ENCODE peak calls at places on chromosomes 16 and 17, in seven cellular contexts. One of them, this sample, is unnamed.
A peak's percentile ranks its signal among the peaks of the same experiment; 100 is the strongest.

GRCh38 chr16:27720731-27721547 is 171.0 kb downstream of the KATNIP start:
- DNase-seq in astrocyte of the cerebellum: no peak
- DNase-seq in fibroblast of pulmonary artery: no peak
- DNase-seq in neural crest cell: no peak
- DNase-seq in choroid plexus epithelial cell: peak; percentile 13
- DNase-seq in left ventricle myocardium inferior: peak; percentile 44
- DNase-seq in cardiac muscle cell: no peak
- DNase-seq in this sample: no peak

GRCh38 chr17:76270127-76270592 is 5.0 kb downstream of the UBALD2 start:
- DNase-seq in astrocyte of the cerebellum: no peak
- DNase-seq in fibroblast of pulmonary artery: no peak
- DNase-seq in neural crest cell: no peak
- DNase-seq in choroid plexus epithelial cell: no peak
- DNase-seq in left ventricle myocardium inferior: no peak
- DNase-seq in cardiac muscle cell: no peak
- DNase-seq in this sample: no peak

GRCh38 chr17:68640601-68641000 is 39.4 kb upstream of the FAM20A start:
- DNase-seq in astrocyte of the cerebellum: no peak
- DNase-seq in fibroblast of pulmonary artery: peak; percentile 10
- DNase-seq in neural crest cell: no peak
- DNase-seq in choroid plexus epithelial cell: no peak
- DNase-seq in left ventricle myocardium inferior: no peak
- DNase-seq in cardiac muscle cell: no peak
- DNase-seq in this sample: no peak

GRCh38 chr16:47110939-47111338 is 32.8 kb downstream of the NETO2 start:
- DNase-seq in astrocyte of the cerebellum: no peak
- DNase-seq in fibroblast of pulmonary artery: peak; percentile 8
- DNase-seq in neural crest cell: no peak
- DNase-seq in choroid plexus epithelial cell: no peak
- DNase-seq in left ventricle myocardium inferior: no peak
- DNase-seq in cardiac muscle cell: no peak
- DNase-seq in this sample: no peak

GRCh38 chr17:16123531-16123930 is 91.8 kb downstream of the NCOR1 start:
- DNase-seq in astrocyte of the cerebellum: no peak
- DNase-seq in fibroblast of pulmonary artery: no peak
- DNase-seq in neural crest cell: no peak
- DNase-seq in choroid plexus epithelial cell: no peak
- DNase-seq in left ventricle myocardium inferior: no peak
- DNase-seq in cardiac muscle cell: no peak
- DNase-seq in this sample: no peak

GRCh38 chr16:15900901-15901465 is 12.6 kb upstream of the CEP20 start:
- DNase-seq in astrocyte of the cerebellum: no peak
- DNase-seq in fibroblast of pulmonary artery: no peak
- DNase-seq in neural crest cell: no peak
- DNase-seq in choroid plexus epithelial cell: no peak
- DNase-seq in left ventricle myocardium inferior: no peak
- DNase-seq in cardiac muscle cell: no peak
- DNase-seq in this sample: no peak

GRCh38 chr17:60699090-60699489 is 21.4 kb downstream of the BCAS3 start:
- DNase-seq in astrocyte of the cerebellum: no peak
- DNase-seq in fibroblast of pulmonary artery: no peak
- DNase-seq in neural crest cell: no peak
- DNase-seq in choroid plexus epithelial cell: no peak
- DNase-seq in left ventricle myocardium inferior: no peak
- DNase-seq in cardiac muscle cell: no peak
- DNase-seq in this sample: no peak

GRCh38 chr17:56347646-56348045 is 194.4 kb downstream of the ANKFN1 start:
- DNase-seq in astrocyte of the cerebellum: no peak
- DNase-seq in fibroblast of pulmonary artery: no peak
- DNase-seq in neural crest cell: no peak
- DNase-seq in choroid plexus epithelial cell: no peak
- DNase-seq in left ventricle myocardium inferior: no peak
- DNase-seq in cardiac muscle cell: no peak
- DNase-seq in this sample: no peak

GRCh38 chr16:47136101-47136820 is 7.5 kb downstream of the NETO2 start:
- DNase-seq in astrocyte of the cerebellum: peak; percentile 42
- DNase-seq in fibroblast of pulmonary artery: peak; percentile 76
- DNase-seq in neural crest cell: no peak
- DNase-seq in choroid plexus epithelial cell: peak; percentile 43
- DNase-seq in left ventricle myocardium inferior: no peak
- DNase-seq in cardiac muscle cell: no peak
- DNase-seq in this sample: no peak

GRCh38 chr17:66711936-66712335 is 123.0 kb upstream of the CACNG5 start:
- DNase-seq in astrocyte of the cerebellum: no peak
- DNase-seq in fibroblast of pulmonary artery: no peak
- DNase-seq in neural crest cell: no peak
- DNase-seq in choroid plexus epithelial cell: peak; percentile 68
- DNase-seq in left ventricle myocardium inferior: no peak
- DNase-seq in cardiac muscle cell: peak; percentile 10
- DNase-seq in this sample: no peak

GRCh38 chr17:66963521-66964082 is 905 bp upstream of the CACNG4 start:
- DNase-seq in astrocyte of the cerebellum: no peak
- DNase-seq in fibroblast of pulmonary artery: no peak
- DNase-seq in neural crest cell: no peak
- DNase-seq in choroid plexus epithelial cell: no peak
- DNase-seq in left ventricle myocardium inferior: no peak
- DNase-seq in cardiac muscle cell: no peak
- DNase-seq in this sample: no peak

GRCh38 chr17:79340771-79341528 is 266.3 kb downstream of the ENGASE start:
- DNase-seq in astrocyte of the cerebellum: no peak
- DNase-seq in fibroblast of pulmonary artery: no peak
- DNase-seq in neural crest cell: no peak
- DNase-seq in choroid plexus epithelial cell: no peak
- DNase-seq in left ventricle myocardium inferior: no peak
- DNase-seq in cardiac muscle cell: no peak
- DNase-seq in this sample: peak; percentile 4

GRCh38 chr16:50671644-50672260 is 9.4 kb downstream of the SNX20 start:
- DNase-seq in astrocyte of the cerebellum: no peak
- DNase-seq in fibroblast of pulmonary artery: peak; percentile 37
- DNase-seq in neural crest cell: peak; percentile 49
- DNase-seq in choroid plexus epithelial cell: peak; percentile 49
- DNase-seq in left ventricle myocardium inferior: no peak
- DNase-seq in cardiac muscle cell: no peak
- DNase-seq in this sample: peak; percentile 14

GRCh38 chr17:37031493-37032083 is 82.8 kb downstream of the AATF start:
- DNase-seq in astrocyte of the cerebellum: no peak
- DNase-seq in fibroblast of pulmonary artery: no peak
- DNase-seq in neural crest cell: no peak
- DNase-seq in choroid plexus epithelial cell: no peak
- DNase-seq in left ventricle myocardium inferior: no peak
- DNase-seq in cardiac muscle cell: no peak
- DNase-seq in this sample: no peak

GRCh38 chr17:80285237-80285920 is 24.7 kb downstream of the RNF213 start:
- DNase-seq in astrocyte of the cerebellum: no peak
- DNase-seq in fibroblast of pulmonary artery: no peak
- DNase-seq in neural crest cell: no peak
- DNase-seq in choroid plexus epithelial cell: no peak
- DNase-seq in left ventricle myocardium inferior: no peak
- DNase-seq in cardiac muscle cell: no peak
- DNase-seq in this sample: no peak

GRCh38 chr16:48365601-48366164 is 19.5 kb downstream of the SIAH1 start:
- DNase-seq in astrocyte of the cerebellum: no peak
- DNase-seq in fibroblast of pulmonary artery: peak; percentile 86
- DNase-seq in neural crest cell: peak; percentile 72
- DNase-seq in choroid plexus epithelial cell: peak; percentile 87
- DNase-seq in left ventricle myocardium inferior: peak; percentile 92
- DNase-seq in cardiac muscle cell: peak; percentile 94
- DNase-seq in this sample: no peak

GRCh38 chr17:79939755-79940154 is 95.9 kb downstream of the TBC1D16 start:
- DNase-seq in astrocyte of the cerebellum: no peak
- DNase-seq in fibroblast of pulmonary artery: no peak
- DNase-seq in neural crest cell: no peak
- DNase-seq in choroid plexus epithelial cell: no peak
- DNase-seq in left ventricle myocardium inferior: no peak
- DNase-seq in cardiac muscle cell: no peak
- DNase-seq in this sample: no peak

GRCh38 chr16:74771656-74772315 is 2.8 kb downstream of the FA2H start:
- DNase-seq in astrocyte of the cerebellum: no peak
- DNase-seq in fibroblast of pulmonary artery: no peak
- DNase-seq in neural crest cell: no peak
- DNase-seq in choroid plexus epithelial cell: no peak
- DNase-seq in left ventricle myocardium inferior: no peak
- DNase-seq in cardiac muscle cell: no peak
- DNase-seq in this sample: no peak

GRCh38 chr16:74775255-74775654 is 635 bp upstream of the FA2H start:
- DNase-seq in astrocyte of the cerebellum: no peak
- DNase-seq in fibroblast of pulmonary artery: no peak
- DNase-seq in neural crest cell: no peak
- DNase-seq in choroid plexus epithelial cell: no peak
- DNase-seq in left ventricle myocardium inferior: no peak
- DNase-seq in cardiac muscle cell: no peak
- DNase-seq in this sample: no peak

GRCh38 chr16:74774223-74775139 is at the start of gene FA2H:
- DNase-seq in astrocyte of the cerebellum: no peak
- DNase-seq in fibroblast of pulmonary artery: peak; percentile 23
- DNase-seq in neural crest cell: peak; percentile 70
- DNase-seq in choroid plexus epithelial cell: peak; percentile 33
- DNase-seq in left ventricle myocardium inferior: peak; percentile 49
- DNase-seq in cardiac muscle cell: peak; percentile 95
- DNase-seq in this sample: no peak

GRCh38 chr16:74770826-74771526 is 3.6 kb downstream of the FA2H start:
- DNase-seq in astrocyte of the cerebellum: no peak
- DNase-seq in fibroblast of pulmonary artery: no peak
- DNase-seq in neural crest cell: no peak
- DNase-seq in choroid plexus epithelial cell: no peak
- DNase-seq in left ventricle myocardium inferior: no peak
- DNase-seq in cardiac muscle cell: no peak
- DNase-seq in this sample: no peak

DNA sequence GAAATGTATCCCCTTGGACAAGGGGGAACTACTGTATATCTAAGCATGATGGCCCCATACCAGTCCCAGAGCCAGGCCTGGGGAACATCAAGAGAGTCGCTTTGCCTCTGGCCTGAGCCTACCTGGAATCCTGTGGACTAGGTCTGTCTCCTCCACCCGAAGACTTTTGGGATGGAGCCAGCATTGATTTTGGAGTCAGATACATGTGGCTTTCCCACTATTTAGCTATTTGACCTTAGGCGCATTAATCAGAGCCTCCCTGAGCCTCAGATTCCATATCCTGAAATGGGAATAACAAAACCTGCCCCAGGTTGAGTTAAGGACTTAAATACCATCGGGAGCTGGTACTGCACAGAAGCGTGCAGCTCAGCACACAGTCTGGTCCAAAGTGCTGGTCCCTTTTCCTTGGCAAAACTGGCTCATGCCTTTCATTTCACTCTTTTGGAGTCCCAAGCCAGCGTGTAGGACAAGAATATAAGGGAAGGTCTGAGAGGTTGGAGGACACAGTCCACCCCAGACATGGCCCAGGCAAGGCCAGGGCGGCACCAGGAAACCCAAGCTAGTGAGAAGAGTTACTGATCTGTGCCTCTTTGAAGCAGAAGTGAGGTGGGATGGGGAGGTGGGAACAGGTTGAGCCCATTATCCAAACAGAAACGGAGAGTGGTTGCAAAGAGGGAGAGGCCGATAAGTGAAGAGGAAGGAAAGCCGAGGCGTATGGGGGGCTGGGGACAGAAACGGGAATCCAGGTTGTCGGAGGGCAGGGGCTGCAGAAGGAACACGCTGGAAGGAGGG is 993 bp downstream of the FA2H start:
- DNase-seq in astrocyte of the cerebellum: no peak
- DNase-seq in fibroblast of pulmonary artery: no peak
- DNase-seq in neural crest cell: no peak
- DNase-seq in choroid plexus epithelial cell: no peak
- DNase-seq in left ventricle myocardium inferior: no peak
- DNase-seq in cardiac muscle cell: no peak
- DNase-seq in this sample: no peak
- TF ChIP-seq CTCF in astrocyte of the cerebellum: no peak
- TF ChIP-seq CTCF in fibroblast of pulmonary artery: no peak
- TF ChIP-seq CTCF in neural crest cell: no peak
- TF ChIP-seq CTCF in choroid plexus epithelial cell: no peak
- TF ChIP-seq CTCF in left ventricle myocardium inferior: no peak
- TF ChIP-seq CTCF in cardiac muscle cell: no peak
- TF ChIP-seq CTCF in this sample: no peak

GRCh38 chr16:2224183-2224486 is 744 bp downstream of the E4F1 start:
- DNase-seq in astrocyte of the cerebellum: no peak
- DNase-seq in fibroblast of pulmonary artery: peak; percentile 63
- DNase-seq in neural crest cell: no peak
- DNase-seq in choroid plexus epithelial cell: peak; percentile 71
- DNase-seq in left ventricle myocardium inferior: no peak
- DNase-seq in cardiac muscle cell: no peak
- DNase-seq in this sample: no peak
- TF ChIP-seq CTCF in astrocyte of the cerebellum: peak; percentile 27
- TF ChIP-seq CTCF in fibroblast of pulmonary artery: peak; percentile 28
- TF ChIP-seq CTCF in neural crest cell: no peak
- TF ChIP-seq CTCF in choroid plexus epithelial cell: peak; percentile 55
- TF ChIP-seq CTCF in left ventricle myocardium inferior: no peak
- TF ChIP-seq CTCF in cardiac muscle cell: peak; percentile 38
- TF ChIP-seq CTCF in this sample: peak; percentile 21

GRCh38 chr17:34714475-34715410 is 135.4 kb downstream of the TMEM132E start:
- DNase-seq in astrocyte of the cerebellum: no peak
- DNase-seq in fibroblast of pulmonary artery: no peak
- DNase-seq in neural crest cell: no peak
- DNase-seq in choroid plexus epithelial cell: no peak
- DNase-seq in left ventricle myocardium inferior: no peak
- DNase-seq in cardiac muscle cell: no peak
- DNase-seq in this sample: no peak

GRCh38 chr17:34715504-34715903 is 136.1 kb downstream of the TMEM132E start:
- DNase-seq in astrocyte of the cerebellum: no peak
- DNase-seq in fibroblast of pulmonary artery: no peak
- DNase-seq in neural crest cell: no peak
- DNase-seq in choroid plexus epithelial cell: no peak
- DNase-seq in left ventricle myocardium inferior: no peak
- DNase-seq in cardiac muscle cell: no peak
- DNase-seq in this sample: no peak

GRCh38 chr17:34717092-34717491 is 137.7 kb downstream of the TMEM132E start:
- DNase-seq in astrocyte of the cerebellum: no peak
- DNase-seq in fibroblast of pulmonary artery: no peak
- DNase-seq in neural crest cell: no peak
- DNase-seq in choroid plexus epithelial cell: no peak
- DNase-seq in left ventricle myocardium inferior: no peak
- DNase-seq in cardiac muscle cell: no peak
- DNase-seq in this sample: no peak

GRCh38 chr17:34713687-34714086 is 134.3 kb downstream of the TMEM132E start:
- DNase-seq in astrocyte of the cerebellum: no peak
- DNase-seq in fibroblast of pulmonary artery: no peak
- DNase-seq in neural crest cell: no peak
- DNase-seq in choroid plexus epithelial cell: no peak
- DNase-seq in left ventricle myocardium inferior: no peak
- DNase-seq in cardiac muscle cell: no peak
- DNase-seq in this sample: no peak

DNA sequence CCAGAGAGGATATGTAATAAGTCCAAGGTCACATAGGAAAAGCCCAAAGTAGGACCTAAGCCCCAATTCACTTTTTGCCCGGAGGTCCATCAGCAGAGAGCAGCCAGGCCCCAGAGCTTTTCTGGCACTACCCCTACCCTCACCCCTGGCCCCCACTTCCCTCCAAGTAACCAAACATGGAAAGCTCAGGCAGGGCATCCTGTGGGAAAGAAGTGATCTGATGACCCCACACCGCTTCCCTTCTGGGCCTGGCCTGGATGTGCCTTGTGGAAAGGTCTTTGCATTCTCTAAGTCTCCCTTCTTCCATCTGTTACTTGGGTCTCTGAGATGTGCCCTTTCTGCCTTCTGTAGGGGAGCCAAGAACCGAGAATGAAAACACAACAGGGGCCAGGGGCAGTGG is 136.9 kb downstream of the TMEM132E start:
- DNase-seq in astrocyte of the cerebellum: no peak
- DNase-seq in fibroblast of pulmonary artery: no peak
- DNase-seq in neural crest cell: no peak
- DNase-seq in choroid plexus epithelial cell: no peak
- DNase-seq in left ventricle myocardium inferior: no peak
- DNase-seq in cardiac muscle cell: no peak
- DNase-seq in this sample: no peak
- TF ChIP-seq CTCF in astrocyte of the cerebellum: no peak
- TF ChIP-seq CTCF in fibroblast of pulmonary artery: no peak
- TF ChIP-seq CTCF in neural crest cell: no peak
- TF ChIP-seq CTCF in choroid plexus epithelial cell: no peak
- TF ChIP-seq CTCF in left ventricle myocardium inferior: no peak
- TF ChIP-seq CTCF in cardiac muscle cell: no peak
- TF ChIP-seq CTCF in this sample: no peak

GRCh38 chr16:5918553-5919127 is 821.0 kb upstream of the EEF2KMT start:
- DNase-seq in astrocyte of the cerebellum: no peak
- DNase-seq in fibroblast of pulmonary artery: no peak
- DNase-seq in neural crest cell: no peak
- DNase-seq in choroid plexus epithelial cell: no peak
- DNase-seq in left ventricle myocardium inferior: no peak
- DNase-seq in cardiac muscle cell: no peak
- DNase-seq in this sample: no peak
- TF ChIP-seq CTCF in astrocyte of the cerebellum: no peak
- TF ChIP-seq CTCF in fibroblast of pulmonary artery: no peak
- TF ChIP-seq CTCF in neural crest cell: peak; percentile 39
- TF ChIP-seq CTCF in choroid plexus epithelial cell: no peak
- TF ChIP-seq CTCF in left ventricle myocardium inferior: no peak
- TF ChIP-seq CTCF in cardiac muscle cell: no peak
- TF ChIP-seq CTCF in this sample: no peak